ENCODE peak calls at places on chromosomes 5 and 9, in eight cellular contexts. R is GM23248, C is epithelial cell of proximal tubule, K is fibroblast of mammary gland, T is brain microvascular endothelial cell, D is H1, J is coronary artery, M is mammary epithelial cell. A is an unnamed sample.

GRCh38 chr5:76811214-76811613 is 7.6 kb upstream of the F2RL1 start:
- DNase-seq in R (peak; percentile 70), C (no peak), K (peak; percentile 71), T (peak; percentile 76), D (no peak), J (no peak), M (peak; percentile 96), A (no peak)

GRCh38 chr9:15146121-15146820 is 160.7 kb downstream of the TTC39B start:
- DNase-seq in R (no peak), C (no peak), K (no peak), T (no peak), D (no peak), J (no peak), M (no peak), A (no peak)

GRCh38 chr9:35489313-35490154 is at the start of gene RUSC2:
- DNase-seq in R (peak; percentile 97), C (no peak), K (peak; percentile 90), T (peak; percentile 86), D (peak; percentile 61), J (peak; percentile 93), M (peak; percentile 81), A (peak; percentile 62)

GRCh38 chr5:136087961-136088871 is 44.4 kb upstream of the SMAD5 start:
- DNase-seq in R (peak; percentile 93), C (no peak), K (peak; percentile 81), T (peak; percentile 45), D (no peak), J (no peak), M (peak; percentile 54), A (peak; percentile 25)

GRCh38 chr9:134384811-134385479 is 58.7 kb downstream of the RXRA start:
- DNase-seq in R (peak; percentile 53), C (no peak), K (no peak), T (no peak), D (no peak), J (no peak), M (no peak), A (no peak)

GRCh38 chr5:151186052-151186451 is 28.5 kb upstream of the ANXA6 start:
- DNase-seq in R (no peak), C (no peak), K (no peak), T (no peak), D (no peak), J (no peak), M (no peak), A (no peak)

GRCh38 chr9:84387821-84388220 is 47.3 kb upstream of the SLC28A3 start:
- DNase-seq in R (no peak), C (no peak), K (no peak), T (no peak), D (no peak), J (no peak), M (no peak), A (no peak)

GRCh38 chr9:104900871-104901270 is 27.1 kb downstream of the ABCA1 start:
- DNase-seq in R (no peak), C (no peak), K (no peak), T (no peak), D (no peak), J (no peak), M (peak; percentile 48), A (no peak)

GRCh38 chr5:1161108-1161831 is 40.1 kb upstream of the SLC6A19 start:
- DNase-seq in R (no peak), C (no peak), K (no peak), T (no peak), D (no peak), J (no peak), M (peak; percentile 98), A (no peak)

GRCh38 chr5:149407331-149408251 is 28.5 kb upstream of the IL17B start:
- DNase-seq in R (peak; percentile 62), C (no peak), K (peak; percentile 53), T (no peak), D (no peak), J (peak; percentile 74), M (no peak), A (no peak)

GRCh38 chr5:149405550-149406202 is 26.6 kb upstream of the IL17B start:
- DNase-seq in R (peak; percentile 48), C (no peak), K (no peak), T (no peak), D (no peak), J (peak; percentile 78), M (no peak), A (no peak)

GRCh38 chr5:149406979-149407306 is 27.9 kb upstream of the IL17B start:
- DNase-seq in R (no peak), C (no peak), K (no peak), T (no peak), D (no peak), J (no peak), M (no peak), A (no peak)

GRCh38 chr5:149404746-149405549 is 25.9 kb upstream of the IL17B start:
- DNase-seq in R (peak; percentile 92), C (no peak), K (peak; percentile 93), T (peak; percentile 91), D (no peak), J (peak; percentile 69), M (peak; percentile 62), A (no peak)

DNA sequence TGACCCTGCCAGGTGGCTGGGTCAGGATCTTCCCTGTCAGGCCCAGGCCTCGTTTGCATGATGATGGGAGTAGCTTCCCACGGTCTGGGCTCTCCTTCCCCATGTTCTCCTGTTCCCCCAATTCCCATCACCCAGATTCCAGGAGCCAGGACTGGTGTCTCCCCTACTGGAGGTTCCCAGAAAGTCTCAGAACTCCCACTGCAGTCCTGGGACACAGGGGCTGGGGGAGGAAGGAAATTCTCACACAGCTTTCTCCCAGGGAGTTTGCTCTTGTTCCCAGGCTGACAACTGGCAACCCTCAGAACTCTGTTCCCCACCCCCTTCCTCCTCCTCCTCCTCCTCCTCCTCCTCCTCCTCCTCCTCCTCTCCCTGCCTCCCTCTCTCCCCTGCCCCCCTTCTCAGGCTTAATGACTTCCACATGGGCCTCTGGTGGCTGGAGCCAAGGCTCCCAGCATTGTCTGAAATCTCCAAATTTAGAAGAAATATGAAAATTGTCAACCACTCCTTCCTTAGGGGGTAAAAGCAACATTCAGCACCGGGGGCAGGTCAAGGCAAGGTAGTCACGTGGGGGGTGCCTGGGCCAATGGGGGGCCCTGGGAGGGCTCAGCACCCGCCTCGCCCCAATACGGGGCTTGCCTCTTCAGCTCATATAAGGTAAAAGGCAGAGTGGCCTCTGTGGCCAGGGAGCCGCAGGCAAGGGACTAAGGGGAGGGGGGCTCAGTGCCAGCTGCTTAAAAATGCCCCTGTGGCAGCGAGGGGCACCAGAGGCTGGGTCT is 27.3 kb upstream of the IL17B start:
- DNase-seq in R (peak; percentile 86), C (no peak), K (peak; percentile 90), T (peak; percentile 90), D (no peak), J (peak; percentile 97), M (no peak), A (no peak)
- H3K4me3 ChIP-seq in R (peak overlapping the region; percentile 89), C (no peak overlapping the region), K (peak overlapping the region; percentile 56), T (peak overlapping the region; percentile 76), D (no peak overlapping the region), J (peak overlapping the region; percentile 85), M (no peak overlapping the region), A (no peak overlapping the region)

GRCh38 chr9:5452286-5452609 is 1.9 kb downstream of the CD274 start:
- DNase-seq in R (no peak), C (no peak), K (no peak), T (no peak), D (no peak), J (no peak), M (no peak), A (no peak)
- H3K4me3 ChIP-seq in R (no peak overlapping the region), C (no peak overlapping the region), K (no peak overlapping the region), T (no peak overlapping the region), D (no peak overlapping the region), J (no peak overlapping the region), M (no peak overlapping the region), A (no peak overlapping the region)

DNA sequence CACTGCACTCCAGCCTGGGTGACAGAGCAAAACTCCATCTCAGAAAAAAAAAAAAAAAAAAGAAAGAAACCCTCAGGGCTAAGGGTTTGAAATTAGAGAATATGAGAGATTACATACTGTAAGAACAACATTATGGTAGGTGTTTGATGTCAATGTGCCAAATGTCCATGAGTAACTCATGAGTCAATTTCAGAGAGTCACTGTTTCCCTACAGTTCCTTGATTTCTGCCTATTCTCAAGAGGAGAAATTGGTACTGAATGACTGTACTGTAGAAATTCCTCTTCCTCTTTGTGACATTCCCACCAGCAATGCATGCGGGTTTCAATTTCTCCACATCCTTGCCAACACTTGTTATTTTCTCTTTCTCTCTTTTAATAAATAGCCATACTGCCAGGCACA is 35.2 kb downstream of the MARVELD2 start:
- DNase-seq in R (peak; percentile 95), C (peak; percentile 63), K (peak; percentile 97), T (peak; percentile 86), D (no peak), J (no peak), M (peak; percentile 97), A (no peak)
- H3K4me3 ChIP-seq in R (no peak overlapping the region), C (no peak overlapping the region), K (no peak overlapping the region), T (no peak overlapping the region), D (no peak overlapping the region), J (no peak overlapping the region), M (no peak overlapping the region), A (no peak overlapping the region)

GRCh38 chr9:129103595-129103965 is 7.0 kb downstream of the CRAT start:
- DNase-seq in R (no peak), C (no peak), K (no peak), T (no peak), D (no peak), J (no peak), M (no peak), A (no peak)

GRCh38 chr9:129101279-129101678 is 9.3 kb downstream of the CRAT start:
- DNase-seq in R (no peak), C (no peak), K (no peak), T (no peak), D (no peak), J (no peak), M (no peak), A (no peak)

GRCh38 chr9:129102791-129103594 is 7.6 kb downstream of the CRAT start:
- DNase-seq in R (peak; percentile 68), C (no peak), K (peak; percentile 47), T (peak; percentile 44), D (no peak), J (no peak), M (peak; percentile 57), A (no peak)

GRCh38 chr9:129100383-129101169 is 10.0 kb downstream of the CRAT start:
- DNase-seq in R (no peak), C (no peak), K (no peak), T (no peak), D (no peak), J (no peak), M (peak; percentile 26), A (no peak)

GRCh38 chr9:129102095-129102525 is 8.5 kb downstream of the CRAT start:
- DNase-seq in R (no peak), C (no peak), K (no peak), T (no peak), D (no peak), J (no peak), M (no peak), A (no peak)
- H3K4me3 ChIP-seq in R (no peak overlapping the region), C (no peak overlapping the region), K (no peak overlapping the region), T (no peak overlapping the region), D (no peak overlapping the region), J (no peak overlapping the region), M (no peak overlapping the region), A (no peak overlapping the region)

A was measured in LNCaP clone FGC.